ENCODE peak calls at places on chromosomes 13 and 19, in seven cellular contexts. Z, A, N, R, F, J and C are unnamed samples.

GRCh38 chr19:39846176-39846677 is at the start of gene FBL:
- DNase-seq in J (peak; percentile 98), Z (peak; percentile 96), A (peak; percentile 99), R (peak; percentile 89), N (peak; percentile 93), F (peak; percentile 89), C (peak; percentile 92)

GRCh38 chr13:72852207-72852606 is 70.3 kb downstream of the PIBF1 start:
- DNase-seq in J (no peak), R (no peak), N (no peak), F (no peak), A (no peak), Z (no peak), C (no peak)

GRCh38 chr19:51572415-51572814 is 1.3 kb downstream of the ZNF175 start:
- DNase-seq in F (no peak), Z (no peak), A (no peak), R (peak; percentile 23), N (no peak), J (no peak), C (no peak)

GRCh38 chr19:35351441-35352176 is 3.9 kb downstream of the FFAR1 start:
- DNase-seq in Z (no peak), N (no peak), J (peak; percentile 68), A (no peak), R (no peak), F (no peak), C (no peak)

GRCh38 chr13:100542546-100543156 is 45.9 kb downstream of the GGACT start:
- DNase-seq in N (peak; percentile 52), R (peak; percentile 31), A (no peak), J (no peak), Z (no peak), F (no peak), C (peak; percentile 76)

GRCh38 chr19:16779539-16780163 is 49.5 kb upstream of the SIN3B start:
- DNase-seq in F (no peak), A (no peak), Z (no peak), N (peak; percentile 30), R (peak; percentile 51), J (no peak), C (no peak)

GRCh38 chr13:78576266-78576665 is 27.1 kb downstream of the POU4F1 start:
- DNase-seq in F (no peak), N (no peak), R (no peak), Z (no peak), J (no peak), A (no peak), C (peak; percentile 27)

GRCh38 chr19:18922228-18922985 is 2.9 kb downstream of the DDX49 start:
- DNase-seq in N (no peak), A (no peak), Z (no peak), J (no peak), R (no peak), F (no peak), C (no peak)

GRCh38 chr19:29431332-29431731 is 94.5 kb upstream of the VSTM2B start:
- DNase-seq in J (no peak), Z (no peak), A (no peak), F (no peak), N (no peak), R (no peak), C (no peak)

GRCh38 chr19:2239173-2239572 is 2.5 kb downstream of the SF3A2 start:
- DNase-seq in Z (no peak), R (no peak), A (no peak), F (no peak), N (no peak), J (no peak), C (no peak)

GRCh38 chr13:39847336-39847735 is 191.9 kb downstream of the COG6 start:
- DNase-seq in N (no peak), A (no peak), J (no peak), Z (no peak), F (no peak), R (no peak), C (no peak)

GRCh38 chr13:20702945-20703784 is at the start of gene IL17D:
- DNase-seq in A (peak; percentile 67), Z (peak; percentile 30), F (no peak), N (no peak), R (no peak), J (no peak), C (no peak)

GRCh38 chr19:42131149-42132029 is 857 bp downstream of the POU2F2 start:
- DNase-seq in F (no peak), Z (no peak), R (no peak), A (no peak), J (no peak), N (no peak), C (peak; percentile 27)

GRCh38 chr13:66405908-66406802 is 824.0 kb downstream of the PCDH9 start:
- DNase-seq in F (no peak), A (no peak), J (no peak), Z (no peak), N (peak; percentile 53), R (peak; percentile 83), C (peak; percentile 86)

GRCh38 chr19:5115351-5115750 is 146.4 kb downstream of the KDM4B start:
- DNase-seq in A (no peak), R (no peak), F (no peak), N (no peak), Z (no peak), J (no peak), C (no peak)

GRCh38 chr19:43814663-43815352 is 12.3 kb upstream of the ZNF283 start:
- DNase-seq in J (no peak), A (no peak), R (no peak), F (no peak), Z (no peak), N (no peak), C (peak; percentile 82)

GRCh38 chr13:76965759-76966421 is 17.6 kb downstream of the ACOD1 start:
- DNase-seq in J (no peak), A (no peak), Z (no peak), N (peak; percentile 84), F (no peak), R (peak; percentile 18), C (peak; percentile 73)

GRCh38 chr19:37095859-37096258 is 17.6 kb downstream of the ZNF420 start:
- DNase-seq in F (no peak), N (peak; percentile 1), A (no peak), J (no peak), R (no peak), Z (no peak), C (no peak)

GRCh38 chr19:54518844-54519243 is 16.2 kb downstream of the LAIR2 start:
- DNase-seq in R (no peak), N (no peak), J (no peak), A (no peak), F (no peak), Z (no peak), C (peak; percentile 2)

GRCh38 chr13:98026457-98026857 is 73.0 kb downstream of the IPO5 start:
- DNase-seq in R (peak; percentile 31), Z (no peak), J (no peak), F (no peak), N (peak; percentile 31), A (peak; percentile 53), C (no peak)

GRCh38 chr19:30676990-30677679 is 305.0 kb downstream of the ZNF536 start:
- DNase-seq in R (no peak), N (no peak), F (no peak), Z (no peak), J (no peak), A (no peak), C (no peak)

GRCh38 chr19:10533656-10534386 is 9.9 kb upstream of the ATG4D start:
- DNase-seq in A (no peak), N (peak; percentile 87), R (peak; percentile 65), Z (no peak), J (no peak), F (no peak), C (peak; percentile 94)

GRCh38 chr19:35153701-35154534 is 617 bp upstream of the FXYD5 start:
- DNase-seq in R (peak; percentile 48), A (peak; percentile 76), F (no peak), Z (peak; percentile 57), J (no peak), N (peak; percentile 34), C (peak; percentile 49)

GRCh38 chr13:34076319-34076718 is 258.4 kb downstream of the RFC3 start:
- DNase-seq in F (no peak), A (no peak), Z (no peak), R (no peak), N (no peak), J (no peak), C (no peak)